ENCODE peak calls at places on chromosomes 6 and 20, in seven cellular contexts. One of them, this sample, is unnamed.

GRCh38 chr6:43635387-43636311 is at the start of gene MAD2L1BP:
- DNase-seq in neural progenitor cell: peak
- DNase-seq in NCI-H2029: peak
- DNase-seq in SW 1271: peak
- DNase-seq in activated T-helper 1 cell treated with anti-CD3 and anti-CD28 coated beads, Interleukin-2, amount 50 U/mL, for 16 hours: peak
- DNase-seq in T-helper 2 cell: peak
- DNase-seq in left ventricle myocardium superior: peak
- DNase-seq in this sample: peak

GRCh38 chr20:15154070-15154469 is 816.7 kb upstream of the FLRT3 start:
- DNase-seq in neural progenitor cell: no peak
- DNase-seq in NCI-H2029: no peak
- DNase-seq in SW 1271: no peak
- DNase-seq in activated T-helper 1 cell treated with anti-CD3 and anti-CD28 coated beads, Interleukin-2, amount 50 U/mL, for 16 hours: no peak
- DNase-seq in T-helper 2 cell: no peak
- DNase-seq in left ventricle myocardium superior: no peak
- DNase-seq in this sample: no peak

GRCh38 chr6:53961679-53962370 is 149.4 kb upstream of the MLIP start:
- DNase-seq in neural progenitor cell: peak
- DNase-seq in NCI-H2029: no peak
- DNase-seq in SW 1271: no peak
- DNase-seq in activated T-helper 1 cell treated with anti-CD3 and anti-CD28 coated beads, Interleukin-2, amount 50 U/mL, for 16 hours: no peak
- DNase-seq in T-helper 2 cell: no peak
- DNase-seq in left ventricle myocardium superior: no peak
- DNase-seq in this sample: no peak

GRCh38 chr20:63103402-63104311 is 96.9 kb upstream of the BHLHE23 start:
- DNase-seq in neural progenitor cell: peak
- DNase-seq in NCI-H2029: no peak
- DNase-seq in SW 1271: no peak
- DNase-seq in activated T-helper 1 cell treated with anti-CD3 and anti-CD28 coated beads, Interleukin-2, amount 50 U/mL, for 16 hours: no peak
- DNase-seq in T-helper 2 cell: peak
- DNase-seq in left ventricle myocardium superior: no peak
- DNase-seq in this sample: no peak

GRCh38 chr6:163284151-163284550 is 130.4 kb upstream of the QKI start:
- DNase-seq in neural progenitor cell: no peak
- DNase-seq in NCI-H2029: no peak
- DNase-seq in SW 1271: no peak
- DNase-seq in activated T-helper 1 cell treated with anti-CD3 and anti-CD28 coated beads, Interleukin-2, amount 50 U/mL, for 16 hours: no peak
- DNase-seq in T-helper 2 cell: no peak
- DNase-seq in left ventricle myocardium superior: no peak
- DNase-seq in this sample: no peak

GRCh38 chr20:63277466-63278272 is 5.1 kb downstream of the ARFGAP1 start:
- DNase-seq in neural progenitor cell: no peak
- DNase-seq in NCI-H2029: no peak
- DNase-seq in SW 1271: no peak
- DNase-seq in activated T-helper 1 cell treated with anti-CD3 and anti-CD28 coated beads, Interleukin-2, amount 50 U/mL, for 16 hours: no peak
- DNase-seq in T-helper 2 cell: no peak
- DNase-seq in left ventricle myocardium superior: no peak
- DNase-seq in this sample: no peak

GRCh38 chr20:49701313-49701731 is 12.4 kb downstream of the B4GALT5 start:
- DNase-seq in neural progenitor cell: no peak
- DNase-seq in NCI-H2029: peak
- DNase-seq in SW 1271: no peak
- DNase-seq in activated T-helper 1 cell treated with anti-CD3 and anti-CD28 coated beads, Interleukin-2, amount 50 U/mL, for 16 hours: no peak
- DNase-seq in T-helper 2 cell: peak
- DNase-seq in left ventricle myocardium superior: no peak
- DNase-seq in this sample: no peak

GRCh38 chr6:75643173-75643572 is 41.5 kb downstream of the SENP6 start:
- DNase-seq in neural progenitor cell: no peak
- DNase-seq in NCI-H2029: no peak
- DNase-seq in SW 1271: no peak
- DNase-seq in activated T-helper 1 cell treated with anti-CD3 and anti-CD28 coated beads, Interleukin-2, amount 50 U/mL, for 16 hours: no peak
- DNase-seq in T-helper 2 cell: no peak
- DNase-seq in left ventricle myocardium superior: no peak
- DNase-seq in this sample: no peak

This sample was measured in D721Med.